ENCODE peak calls at places on chromosomes 5 and 9, in ten cellular contexts. A is PC-9, U is tibial nerve, N is AG04449, B is A549, F is lung, S is fibroblast of pulmonary artery, O is spleen, V is tibial artery, D is BJ. Y is an unnamed sample.

GRCh38 chr5:33737697-33738096 is 154.1 kb downstream of the ADAMTS12 start:
- DNase-seq in A (no peak), U (no peak), N (no peak), B (no peak), F (no peak), S (no peak), O (no peak), V (no peak), D (no peak), Y (no peak)

GRCh38 chr9:117418111-117418510 is 3.3 kb upstream of the ASTN2 start:
- DNase-seq in A (no peak), U (no peak), N (no peak), B (no peak), F (no peak), S (no peak), O (no peak), V (no peak), D (no peak), Y (no peak)

GRCh38 chr5:69238760-69239251 is 4.1 kb downstream of the CDK7 start:
- DNase-seq in A (peak), U (no peak), N (peak), B (peak), F (no peak), S (peak), O (no peak), V (no peak), D (no peak), Y (no peak)

GRCh38 chr5:175741556-175741955 is 83.7 kb downstream of the HRH2 start:
- DNase-seq in A (no peak), U (no peak), N (no peak), B (no peak), F (no peak), S (no peak), O (no peak), V (no peak), D (no peak), Y (no peak)

GRCh38 chr9:136363106-136363605 is 388 bp downstream of the DNLZ start:
- DNase-seq in A (peak), U (peak), N (peak), B (peak), F (peak), S (peak), O (peak), V (peak), D (peak), Y (peak)

GRCh38 chr9:126248680-126249079 is 77.9 kb upstream of the MVB12B start:
- DNase-seq in A (no peak), U (no peak), N (peak), B (peak), F (no peak), S (peak), O (no peak), V (no peak), D (peak), Y (no peak)

GRCh38 chr9:135887585-135888050 is 19.7 kb downstream of the CAMSAP1 start:
- DNase-seq in A (no peak), U (no peak), N (no peak), B (no peak), F (no peak), S (no peak), O (peak), V (no peak), D (no peak), Y (no peak)

GRCh38 chr5:71862661-71863060 is 143.6 kb downstream of the CARTPT start:
- DNase-seq in A (no peak), U (no peak), N (no peak), B (no peak), F (no peak), S (no peak), O (no peak), V (no peak), D (no peak), Y (peak)

GRCh38 chr5:111223790-111224560 is at the start of gene CAMK4:
- DNase-seq in A (no peak), U (peak), N (no peak), B (peak), F (peak), S (peak), O (peak), V (peak), D (peak), Y (peak)

GRCh38 chr5:1437452-1437851 is 7.8 kb downstream of the SLC6A3 start:
- DNase-seq in A (peak), U (no peak), N (no peak), B (peak), F (no peak), S (peak), O (no peak), V (peak), D (no peak), Y (no peak)

GRCh38 chr5:6159864-6160199 is 218.5 kb downstream of the MED10 start:
- DNase-seq in A (no peak), U (no peak), N (no peak), B (peak), F (no peak), S (no peak), O (no peak), V (no peak), D (no peak), Y (no peak)

GRCh38 chr5:36690041-36690941 is 83.9 kb downstream of the SLC1A3 start:
- DNase-seq in A (peak), U (peak), N (no peak), B (peak), F (peak), S (peak), O (peak), V (peak), D (no peak), Y (peak)

GRCh38 chr5:80216753-80217596 is 38.9 kb downstream of the SERINC5 start:
- DNase-seq in A (no peak), U (no peak), N (no peak), B (no peak), F (peak), S (no peak), O (no peak), V (peak), D (no peak), Y (peak)

GRCh38 chr5:5534333-5534732 is 111.9 kb downstream of the ICE1 start:
- DNase-seq in A (no peak), U (no peak), N (no peak), B (no peak), F (no peak), S (no peak), O (no peak), V (no peak), D (no peak), Y (no peak)

GRCh38 chr5:31531543-31531887 is 378 bp downstream of the DROSHA start:
- DNase-seq in A (no peak), U (no peak), N (no peak), B (peak), F (no peak), S (peak), O (peak), V (no peak), D (no peak), Y (peak)

GRCh38 chr5:320524-321232 is 836 bp upstream of the AHRR start:
- DNase-seq in A (no peak), U (no peak), N (no peak), B (no peak), F (no peak), S (no peak), O (no peak), V (no peak), D (no peak), Y (no peak)

GRCh38 chr5:13408616-13409015 is 535.9 kb downstream of the DNAH5 start:
- DNase-seq in A (no peak), U (no peak), N (no peak), B (no peak), F (no peak), S (no peak), O (no peak), V (no peak), D (no peak), Y (no peak)

GRCh38 chr9:16768816-16769215 is 101.7 kb downstream of the BNC2 start:
- DNase-seq in A (no peak), U (no peak), N (no peak), B (no peak), F (no peak), S (no peak), O (no peak), V (no peak), D (no peak), Y (no peak)

GRCh38 chr5:23468658-23469057 is 38.8 kb upstream of the PRDM9 start:
- DNase-seq in A (no peak), U (no peak), N (no peak), B (no peak), F (no peak), S (no peak), O (no peak), V (no peak), D (no peak), Y (no peak)

GRCh38 chr5:158414780-158415179 is 555.8 kb upstream of the CLINT1 start:
- DNase-seq in A (no peak), U (no peak), N (peak), B (peak), F (no peak), S (peak), O (no peak), V (no peak), D (peak), Y (no peak)

GRCh38 chr5:139686356-139686918 is 38.3 kb downstream of the CXXC5 start:
- DNase-seq in A (no peak), U (no peak), N (no peak), B (no peak), F (no peak), S (no peak), O (no peak), V (no peak), D (no peak), Y (no peak)

GRCh38 chr5:39624268-39624886 is 199.6 kb upstream of the DAB2 start:
- DNase-seq in A (peak), U (no peak), N (no peak), B (peak), F (no peak), S (peak), O (no peak), V (no peak), D (no peak), Y (no peak)

GRCh38 chr9:120937127-120937526 is 10.5 kb upstream of the TRAF1 start:
- DNase-seq in A (no peak), U (no peak), N (no peak), B (no peak), F (no peak), S (peak), O (no peak), V (peak), D (no peak), Y (no peak)

GRCh38 chr5:139696894-139697658 is 48.9 kb downstream of the CXXC5 start:
- DNase-seq in A (peak), U (peak), N (peak), B (peak), F (peak), S (peak), O (peak), V (peak), D (peak), Y (peak)

GRCh38 chr5:40240111-40240510 is 439.6 kb upstream of the PTGER4 start:
- DNase-seq in A (no peak), U (no peak), N (no peak), B (peak), F (no peak), S (peak), O (no peak), V (no peak), D (no peak), Y (no peak)

GRCh38 chr5:11878846-11879245 is 25.4 kb downstream of the CTNND2 start:
- DNase-seq in A (no peak), U (no peak), N (no peak), B (no peak), F (no peak), S (no peak), O (no peak), V (no peak), D (no peak), Y (peak)

GRCh38 chr5:20109326-20109725 is 121.3 kb upstream of the CDH18 start:
- DNase-seq in A (peak), U (no peak), N (no peak), B (no peak), F (no peak), S (no peak), O (no peak), V (no peak), D (no peak), Y (peak)

GRCh38 chr9:34513567-34514214 is 9.1 kb downstream of the ENHO start:
- DNase-seq in A (no peak), U (no peak), N (no peak), B (no peak), F (no peak), S (peak), O (no peak), V (peak), D (no peak), Y (no peak)

GRCh38 chr5:132099073-132099748 is 25.6 kb downstream of the CSF2 start:
- DNase-seq in A (no peak), U (no peak), N (no peak), B (no peak), F (no peak), S (no peak), O (no peak), V (no peak), D (no peak), Y (no peak)

GRCh38 chr9:95605826-95606555 is 89.2 kb upstream of the PTCH1 start:
- DNase-seq in A (no peak), U (no peak), N (no peak), B (peak), F (no peak), S (no peak), O (no peak), V (no peak), D (no peak), Y (no peak)

GRCh38 chr9:120914410-120914809 is 12.2 kb downstream of the TRAF1 start:
- DNase-seq in A (no peak), U (no peak), N (no peak), B (no peak), F (no peak), S (no peak), O (no peak), V (peak), D (no peak), Y (peak)

GRCh38 chr9:20914556-20914955 is 116.9 kb downstream of the HACD4 start:
- DNase-seq in A (no peak), U (no peak), N (no peak), B (no peak), F (no peak), S (no peak), O (no peak), V (no peak), D (no peak), Y (no peak)

GRCh38 chr9:136411358-136411757 is 900 bp downstream of the PMPCA start:
- DNase-seq in A (no peak), U (no peak), N (no peak), B (no peak), F (no peak), S (no peak), O (no peak), V (no peak), D (no peak), Y (no peak)

GRCh38 chr5:12848709-12849108 is 944.5 kb upstream of the CTNND2 start:
- DNase-seq in A (no peak), U (no peak), N (no peak), B (no peak), F (no peak), S (no peak), O (no peak), V (no peak), D (no peak), Y (no peak)

GRCh38 chr5:122726990-122727616 is 47.8 kb upstream of the SNX2 start:
- DNase-seq in A (no peak), U (no peak), N (peak), B (peak), F (no peak), S (peak), O (no peak), V (no peak), D (no peak), Y (no peak)

GRCh38 chr5:178612299-178612698 is 14.6 kb downstream of the CLK4 start:
- DNase-seq in A (no peak), U (no peak), N (no peak), B (no peak), F (no peak), S (no peak), O (no peak), V (no peak), D (no peak), Y (no peak)

GRCh38 chr5:110414360-110414759 is 312.1 kb downstream of the TMEM232 start:
- DNase-seq in A (no peak), U (no peak), N (peak), B (no peak), F (no peak), S (peak), O (no peak), V (no peak), D (no peak), Y (peak)

GRCh38 chr5:144202072-144202471 is 31.4 kb downstream of the KCTD16 start:
- DNase-seq in A (no peak), U (no peak), N (no peak), B (no peak), F (no peak), S (peak), O (no peak), V (no peak), D (no peak), Y (no peak)

GRCh38 chr9:130935660-130936271 is 3.3 kb downstream of the FIBCD1 start:
- DNase-seq in A (no peak), U (no peak), N (no peak), B (no peak), F (no peak), S (no peak), O (no peak), V (no peak), D (no peak), Y (no peak)

GRCh38 chr9:130938184-130938651 is 829 bp downstream of the FIBCD1 start:
- DNase-seq in A (no peak), U (no peak), N (no peak), B (no peak), F (no peak), S (no peak), O (no peak), V (no peak), D (no peak), Y (no peak)

GRCh38 chr9:130938652-130939404 is at the start of gene FIBCD1:
- DNase-seq in A (peak), U (no peak), N (no peak), B (peak), F (no peak), S (no peak), O (no peak), V (no peak), D (no peak), Y (no peak)

GRCh38 chr9:130936285-130937117 is 2.5 kb downstream of the FIBCD1 start:
- DNase-seq in A (peak), U (no peak), N (peak), B (peak), F (no peak), S (peak), O (no peak), V (peak), D (peak), Y (no peak)

DNA sequence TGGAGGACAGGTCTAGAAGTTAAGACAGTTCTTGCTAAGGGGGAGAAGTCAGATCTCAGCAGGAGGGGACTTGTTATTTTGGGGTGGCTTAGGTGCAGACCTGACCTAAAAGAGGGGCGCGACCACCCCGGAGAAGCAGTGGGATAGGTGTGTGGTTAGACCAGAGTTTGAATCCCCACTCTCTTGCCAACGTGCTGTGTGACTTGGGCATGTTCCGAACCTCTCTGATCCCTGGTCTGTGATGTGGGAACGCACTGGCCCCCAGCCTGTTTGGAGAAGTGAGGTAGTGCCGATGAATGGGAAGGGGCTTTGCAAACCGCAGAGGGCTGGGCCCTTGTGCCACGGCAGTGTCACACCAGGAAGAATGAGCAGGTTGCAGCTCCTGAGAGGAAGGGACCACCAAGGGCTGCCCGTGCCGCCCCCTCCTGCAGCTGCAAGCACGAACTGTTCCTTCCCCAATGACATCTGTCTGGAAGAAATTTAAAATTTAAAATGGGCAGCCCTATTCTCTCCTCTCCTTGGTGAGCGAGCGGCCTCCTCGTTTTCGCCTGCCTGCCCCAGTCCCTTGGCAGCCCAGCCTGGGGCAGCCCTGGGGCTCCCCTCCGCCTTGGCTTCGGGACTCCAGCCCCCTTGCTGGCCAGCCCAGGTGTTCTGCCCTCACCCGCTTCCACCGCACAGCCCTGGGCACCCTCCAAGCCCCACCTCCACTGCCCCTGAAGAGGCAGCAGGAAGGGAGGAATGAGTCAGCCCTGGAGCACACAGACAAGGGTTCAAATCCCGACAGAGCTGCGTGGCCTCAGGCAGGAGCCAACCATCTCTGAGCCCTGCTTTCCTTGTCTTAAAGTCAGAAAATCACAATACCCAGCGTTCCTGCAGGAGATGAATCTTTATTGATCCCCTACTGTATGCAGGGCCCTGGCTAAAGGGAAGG is 1.6 kb downstream of the FIBCD1 start:
- DNase-seq in A (no peak), U (no peak), N (no peak), B (no peak), F (no peak), S (no peak), O (no peak), V (no peak), D (no peak), Y (no peak)
- H3K4me3 ChIP-seq in A (no peak), U (no peak), N (peak), B (peak), F (no peak), S (no peak), O (no peak), V (no peak), D (no peak), Y (no peak)

GRCh38 chr5:10524376-10525123 is 39.3 kb upstream of the ANKRD33B start:
- DNase-seq in A (no peak), U (peak), N (peak), B (peak), F (no peak), S (peak), O (no peak), V (peak), D (peak), Y (peak)

GRCh38 chr5:10519729-10520128 is 44.1 kb upstream of the ANKRD33B start:
- DNase-seq in A (no peak), U (no peak), N (no peak), B (no peak), F (no peak), S (no peak), O (no peak), V (peak), D (no peak), Y (no peak)

GRCh38 chr5:10520716-10521115 is 43.2 kb upstream of the ANKRD33B start:
- DNase-seq in A (no peak), U (no peak), N (peak), B (no peak), F (no peak), S (peak), O (no peak), V (no peak), D (no peak), Y (no peak)

GRCh38 chr5:10522224-10522611 is 41.7 kb upstream of the ANKRD33B start:
- DNase-seq in A (no peak), U (no peak), N (no peak), B (no peak), F (no peak), S (no peak), O (no peak), V (peak), D (no peak), Y (no peak)

DNA sequence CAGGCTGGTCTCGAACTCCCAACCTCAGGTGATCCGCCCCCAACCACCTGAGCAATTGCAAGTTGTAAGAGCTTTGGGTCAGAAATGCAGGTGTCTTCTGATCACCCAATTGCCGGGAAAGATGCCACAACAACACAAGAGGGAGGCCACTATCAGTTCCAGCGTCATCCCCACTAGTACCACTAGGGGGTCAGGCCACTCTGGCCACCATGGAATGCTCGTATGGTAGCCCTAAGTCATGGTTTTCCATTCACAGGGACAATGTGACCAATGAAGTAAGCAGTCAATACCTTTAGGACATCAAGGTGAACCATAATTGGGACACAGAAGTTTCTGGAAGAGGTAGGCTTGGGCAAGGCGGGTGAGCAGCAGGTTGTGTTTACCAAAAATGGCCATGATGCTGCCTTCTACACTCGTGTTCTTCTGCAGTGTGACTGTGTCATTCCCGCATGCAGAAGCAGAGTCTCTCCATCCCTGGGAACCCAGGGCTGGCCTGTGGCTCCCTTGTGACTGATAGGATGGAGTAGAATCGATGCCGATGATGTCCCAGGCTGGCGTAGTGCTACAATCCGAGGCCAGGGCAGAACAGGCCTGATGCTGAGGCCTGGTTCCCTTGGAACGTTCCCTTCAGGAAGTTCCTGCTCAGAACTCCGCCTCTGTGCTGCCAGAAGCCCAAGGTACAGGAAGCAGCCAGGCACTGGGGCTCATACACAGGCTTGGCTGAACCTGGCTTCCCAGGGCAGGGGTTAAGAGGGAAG is 42.2 kb upstream of the ANKRD33B start:
- DNase-seq in A (no peak), U (no peak), N (no peak), B (peak), F (no peak), S (no peak), O (no peak), V (peak), D (no peak), Y (no peak)
- TF ChIP-seq CTCF in A (peak), U (no peak), N (peak), B (no peak), F (no peak), S (peak), O (peak), V (no peak), D (peak), Y (no peak)

GRCh38 chr9:127773981-127774380 is 4.5 kb downstream of the SH2D3C start:
- DNase-seq in A (no peak), U (no peak), N (no peak), B (no peak), F (no peak), S (no peak), O (peak), V (no peak), D (no peak), Y (no peak)
- H3K4me3 ChIP-seq in A (no peak), U (no peak), N (no peak), B (no peak), F (no peak), S (no peak), O (no peak), V (no peak), D (no peak), Y (no peak)

GRCh38 chr5:74761241-74761640 is 5.7 kb downstream of the GFM2 start:
- DNase-seq in A (no peak), U (no peak), N (no peak), B (no peak), F (no peak), S (no peak), O (no peak), V (no peak), D (no peak), Y (no peak)
- TF ChIP-seq CTCF in A (no peak), U (no peak), N (no peak), B (no peak), F (no peak), S (no peak), O (no peak), V (no peak), D (no peak), Y (no peak)